ENCODE peak calls at places on chromosomes 11 and 22, in ten cellular contexts. O is cardiac muscle cell, I is neural progenitor cell, Q is cardiac fibroblast, H is NB4, M is AG04450, W is Peyer's patch, B is upper lobe of right lung, A is ovary, F is lower leg skin. Y is an unnamed sample.

GRCh38 chr11:95897731-95898130 is 26.2 kb downstream of the MTMR2 start:
- DNase-seq in F (no peak), M (no peak), O (no peak), W (no peak), H (no peak), B (no peak), A (no peak), Q (peak), I (no peak), Y (peak)

GRCh38 chr22:36739185-36739584 is 35.6 kb upstream of the CACNG2 start:
- DNase-seq in W (no peak), H (no peak), M (no peak), Q (no peak), B (no peak), I (no peak), A (no peak), F (peak), O (no peak), Y (no peak)

GRCh38 chr22:49583886-49584505 is 243.7 kb downstream of the BRD1 start:
- DNase-seq in Q (no peak), I (no peak), F (peak), A (no peak), O (no peak), H (no peak), W (no peak), M (no peak), B (no peak), Y (no peak)

GRCh38 chr22:37801946-37802309 is 5.8 kb upstream of the GCAT start:
- DNase-seq in M (no peak), O (no peak), I (no peak), A (no peak), W (no peak), Q (no peak), F (no peak), H (no peak), B (no peak), Y (no peak)

GRCh38 chr11:32420937-32421532 is 14.3 kb downstream of the WT1 start:
- DNase-seq in M (no peak), H (peak), B (no peak), F (no peak), O (peak), A (no peak), Q (peak), W (no peak), I (no peak), Y (no peak)

GRCh38 chr11:45665206-45665932 is at the start of gene CHST1:
- DNase-seq in W (peak), M (no peak), Q (peak), O (peak), A (peak), H (peak), F (no peak), I (peak), B (peak), Y (peak)

GRCh38 chr11:127648604-127649003 is 648.0 kb upstream of the KIRREL3 start:
- DNase-seq in F (no peak), B (no peak), M (no peak), Q (no peak), I (no peak), O (no peak), A (no peak), W (no peak), H (no peak), Y (no peak)

GRCh38 chr11:61919113-61919840 is 1.9 kb upstream of the RAB3IL1 start:
- DNase-seq in M (no peak), O (no peak), I (no peak), B (no peak), A (peak), H (no peak), W (no peak), Q (no peak), F (peak), Y (no peak)

GRCh38 chr22:26534166-26534855 is 22.0 kb upstream of the TFIP11 start:
- DNase-seq in M (no peak), H (no peak), W (no peak), F (no peak), O (no peak), Q (no peak), A (no peak), I (no peak), B (no peak), Y (no peak)

GRCh38 chr22:39155421-39155820 is 2.9 kb upstream of the CBX7 start:
- DNase-seq in I (no peak), W (peak), M (no peak), B (no peak), A (no peak), H (no peak), F (no peak), O (no peak), Q (no peak), Y (no peak)

GRCh38 chr11:34051349-34052035 is at the start of gene CAPRIN1:
- DNase-seq in H (peak), A (peak), Q (peak), B (peak), F (peak), M (peak), I (peak), W (peak), O (peak), Y (peak)

GRCh38 chr11:41306435-41306834 is 153.0 kb downstream of the LRRC4C start:
- DNase-seq in Q (no peak), H (no peak), B (no peak), F (no peak), O (no peak), A (no peak), I (no peak), W (no peak), M (no peak), Y (peak)

GRCh38 chr11:104705475-104706195 is 192.6 kb downstream of the CASP12 start:
- DNase-seq in M (no peak), H (peak), I (no peak), O (peak), Q (peak), W (peak), A (no peak), B (no peak), F (no peak), Y (peak)

GRCh38 chr11:11076276-11076675 is 218.4 kb upstream of the ZBED5 start:
- DNase-seq in M (no peak), H (no peak), Q (no peak), I (no peak), W (no peak), O (no peak), B (no peak), A (no peak), F (no peak), Y (no peak)

DNA sequence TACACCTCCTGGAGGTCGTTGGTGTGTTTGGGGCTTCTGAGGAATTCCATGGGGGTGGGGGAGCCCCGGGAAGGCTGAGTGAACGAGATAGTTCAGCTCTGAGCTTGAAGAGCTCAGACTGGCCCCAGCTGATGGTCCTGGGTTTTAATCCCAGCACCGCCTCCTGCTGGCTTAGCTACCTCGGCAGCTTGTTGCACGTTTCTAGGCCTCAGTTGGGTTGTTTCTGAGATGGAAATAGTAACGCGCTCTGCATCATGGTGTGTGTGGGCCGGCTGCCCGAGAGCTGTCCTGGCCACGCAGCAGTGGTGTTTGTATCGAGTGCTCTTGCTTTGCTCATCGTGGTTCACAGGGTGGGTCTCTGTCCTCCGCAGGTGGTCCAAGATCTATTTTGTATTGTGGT is 37.4 kb downstream of the TPCN2 start:
- DNase-seq in W (no peak), M (no peak), O (no peak), H (peak), Q (no peak), I (peak), A (no peak), B (no peak), F (no peak), Y (no peak)
- TF ChIP-seq CTCF in W (no peak), M (no peak), O (peak), H (peak), Q (no peak), I (no peak), A (no peak), B (no peak), F (no peak), Y (peak)

GRCh38 chr11:103433380-103433779 is 324.2 kb downstream of the DYNC2H1 start:
- DNase-seq in Q (peak), O (peak), I (no peak), F (no peak), A (no peak), H (no peak), B (no peak), M (peak), W (no peak), Y (peak)
- H3K4me3 ChIP-seq in Q (no peak), O (no peak), I (no peak), F (no peak), A (no peak), H (no peak), B (no peak), M (no peak), W (no peak), Y (no peak)

GRCh38 chr22:43974028-43974545 is 18.8 kb downstream of the SAMM50 start:
- DNase-seq in M (no peak), Q (no peak), A (no peak), F (peak), O (no peak), W (no peak), I (no peak), H (no peak), B (no peak), Y (no peak)
- TF ChIP-seq CTCF in M (no peak), Q (no peak), A (no peak), F (no peak), O (no peak), W (no peak), I (no peak), H (no peak), B (no peak), Y (no peak)

GRCh38 chr11:65897020-65897471 is 3.1 kb downstream of the FOSL1 start:
- DNase-seq in M (no peak), Q (no peak), B (no peak), W (no peak), I (no peak), O (no peak), F (no peak), H (no peak), A (no peak), Y (peak)
- H3K4me3 ChIP-seq in M (peak), Q (no peak), B (no peak), W (no peak), I (no peak), O (no peak), F (no peak), H (no peak), A (no peak), Y (no peak)

DNA sequence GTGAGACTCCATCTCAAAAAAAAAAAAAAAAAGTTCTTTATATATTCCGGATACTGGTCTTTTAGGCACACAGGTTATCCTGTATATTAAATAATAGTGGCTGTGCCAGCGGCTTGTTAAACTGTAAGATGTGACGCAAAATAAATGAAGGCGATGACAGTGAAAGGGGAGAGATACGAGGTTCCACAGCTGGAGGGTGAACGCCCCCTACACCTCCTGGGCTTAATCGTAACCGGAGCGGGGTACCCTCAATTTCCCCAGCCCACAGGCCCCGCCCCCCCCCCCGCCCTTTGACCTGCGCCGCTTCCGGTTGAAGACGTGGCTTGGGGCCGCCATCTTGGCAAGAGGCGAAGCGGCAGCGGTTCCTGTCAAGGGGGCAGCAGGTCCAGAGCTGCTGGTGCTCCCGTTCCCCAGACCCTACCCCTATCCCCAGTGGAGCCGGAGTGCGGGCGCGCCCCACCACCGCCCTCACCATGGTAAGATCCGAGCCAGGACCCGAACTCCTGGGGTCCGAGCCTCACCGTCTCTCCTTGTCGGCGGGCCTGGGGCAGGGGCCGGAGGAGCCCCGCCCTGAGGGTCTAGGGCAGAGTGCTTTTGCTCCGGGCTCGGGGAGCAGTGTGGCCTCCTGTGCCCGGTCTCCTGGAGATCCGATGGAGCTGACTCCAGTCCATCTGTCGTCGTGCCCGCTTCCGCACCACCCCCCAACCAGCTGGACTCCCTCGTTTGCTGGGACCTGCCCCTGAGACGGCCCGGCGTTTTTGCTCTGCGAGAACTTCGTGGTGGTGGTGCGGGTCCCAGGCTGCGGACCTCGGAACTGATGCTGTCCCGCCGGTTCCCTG is at the start of gene ARCN1:
- DNase-seq in W (peak), B (peak), O (peak), I (peak), Q (peak), H (peak), A (peak), F (peak), M (no peak), Y (peak)
- TF ChIP-seq CTCF in W (no peak), B (no peak), O (no peak), I (peak), Q (no peak), H (no peak), A (no peak), F (no peak), M (no peak), Y (no peak)

GRCh38 chr11:5600374-5600851 is 4.0 kb downstream of the TRIM6 start:
- DNase-seq in W (peak), F (peak), H (peak), Q (peak), I (peak), M (peak), B (peak), A (peak), O (peak), Y (peak)

GRCh38 chr11:5605849-5606248 is 9.4 kb downstream of the TRIM6 start:
- DNase-seq in F (peak), B (no peak), H (no peak), Q (peak), A (no peak), M (peak), W (no peak), I (no peak), O (peak), Y (peak)

GRCh38 chr11:5597953-5598352 is 1.5 kb downstream of the TRIM6 start:
- DNase-seq in O (no peak), W (no peak), Q (no peak), H (no peak), A (no peak), F (peak), B (no peak), I (peak), M (no peak), Y (no peak)

GRCh38 chr11:5604896-5605295 is 8.5 kb downstream of the TRIM6 start:
- DNase-seq in A (no peak), I (no peak), O (no peak), H (no peak), Q (no peak), B (no peak), W (no peak), M (no peak), F (peak), Y (no peak)

DNA sequence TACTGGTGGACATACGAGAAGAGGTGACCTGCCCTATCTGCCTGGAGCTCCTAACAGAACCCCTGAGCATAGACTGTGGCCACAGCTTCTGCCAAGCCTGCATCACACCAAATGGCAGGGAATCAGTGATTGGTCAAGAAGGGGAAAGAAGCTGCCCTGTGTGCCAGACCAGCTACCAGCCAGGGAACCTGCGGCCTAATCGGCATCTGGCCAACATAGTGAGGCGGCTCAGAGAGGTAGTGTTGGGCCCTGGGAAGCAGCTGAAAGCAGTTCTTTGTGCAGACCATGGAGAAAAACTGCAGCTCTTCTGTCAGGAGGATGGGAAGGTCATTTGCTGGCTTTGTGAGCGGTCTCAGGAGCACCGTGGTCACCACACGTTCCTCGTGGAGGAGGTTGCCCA is 6.9 kb downstream of the TRIM6 start:
- DNase-seq in F (peak), H (no peak), A (no peak), M (no peak), W (no peak), Q (no peak), O (no peak), I (no peak), B (no peak), Y (no peak)
- H3K4me3 ChIP-seq in F (no peak), H (no peak), A (no peak), M (no peak), W (no peak), Q (no peak), O (no peak), I (no peak), B (no peak), Y (no peak)

GRCh38 chr11:119484741-119485605 is 62.0 kb upstream of the THY1 start:
- DNase-seq in O (no peak), B (no peak), W (peak), I (peak), Q (no peak), F (peak), M (no peak), A (peak), H (peak), Y (no peak)
- TF ChIP-seq CTCF in O (peak), B (no peak), W (no peak), I (peak), Q (peak), F (no peak), M (peak), A (no peak), H (peak), Y (peak)

Y was measured in astrocyte of the spinal cord.